ENCODE peak calls at places on chromosomes 2 and 18, in six cellular contexts. A is mesenchymal stem cell, Y is IMR-90, O is neuronal stem cell, T is trophoblast cell, X is H1. N is an unnamed sample.

GRCh38 chr2:48114256-48114655 is 208.0 kb upstream of the FBXO11 start:
- DNase-seq in A (peak; percentile 82), Y (peak; percentile 77), O (no peak), T (peak; percentile 93), X (no peak), N (no peak)

GRCh38 chr18:2848145-2848878 is 1.5 kb downstream of the EMILIN2 start:
- DNase-seq in A (peak; percentile 5), Y (no peak), O (peak; percentile 12), T (no peak), X (no peak), N (no peak)

GRCh38 chr2:202278036-202278760 is 12.6 kb downstream of the NOP58 start:
- DNase-seq in A (peak; percentile 77), Y (peak; percentile 66), O (no peak), T (peak; percentile 27), X (no peak), N (peak; percentile 63)

GRCh38 chr2:27537287-27537686 is 40.6 kb downstream of the GCKR start:
- DNase-seq in A (no peak), Y (no peak), O (no peak), T (no peak), X (no peak), N (no peak)

GRCh38 chr2:152436148-152436547 is 101.2 kb downstream of the FMNL2 start:
- DNase-seq in A (no peak), Y (no peak), O (no peak), T (no peak), X (no peak), N (no peak)

GRCh38 chr2:9975328-9975727 is 23.8 kb downstream of the GRHL1 start:
- DNase-seq in A (peak; percentile 48), Y (peak; percentile 83), O (no peak), T (no peak), X (no peak), N (no peak)

GRCh38 chr2:239792649-239793010 is 232.5 kb downstream of the NDUFA10 start:
- DNase-seq in A (no peak), Y (no peak), O (no peak), T (no peak), X (no peak), N (no peak)

GRCh38 chr18:2985628-2986027 is 27.3 kb downstream of the LPIN2 start:
- DNase-seq in A (peak; percentile 56), Y (peak; percentile 54), O (no peak), T (no peak), X (no peak), N (no peak)

GRCh38 chr18:10524507-10525425 is 1.1 kb upstream of the NAPG start:
- DNase-seq in A (peak; percentile 80), Y (peak; percentile 50), O (no peak), T (no peak), X (no peak), N (no peak)

GRCh38 chr18:50038448-50038847 is 156.5 kb downstream of the MYO5B start:
- DNase-seq in A (peak; percentile 49), Y (no peak), O (no peak), T (no peak), X (no peak), N (no peak)

GRCh38 chr2:24435391-24436316 is 55.4 kb upstream of the NCOA1 start:
- DNase-seq in A (peak; percentile 31), Y (peak; percentile 65), O (no peak), T (no peak), X (no peak), N (peak; percentile 75)

GRCh38 chr2:115165529-115166109 is 723.2 kb downstream of the DPP10 start:
- DNase-seq in A (peak; percentile 38), Y (peak; percentile 12), O (peak; percentile 14), T (peak; percentile 31), X (no peak), N (peak; percentile 57)

GRCh38 chr2:172693037-172693436 is 42.6 kb upstream of the RAPGEF4 start:
- DNase-seq in A (peak; percentile 98), Y (peak; percentile 99), O (no peak), T (peak; percentile 42), X (no peak), N (no peak)

GRCh38 chr18:46072959-46073358 is 899 bp upstream of the PSTPIP2 start:
- DNase-seq in A (no peak), Y (no peak), O (no peak), T (no peak), X (no peak), N (no peak)

GRCh38 chr2:1515986-1516797 is 102.9 kb downstream of the TPO start:
- DNase-seq in A (no peak), Y (no peak), O (no peak), T (no peak), X (no peak), N (no peak)

GRCh38 chr2:96702098-96702785 is 37.6 kb downstream of the LMAN2L start:
- DNase-seq in A (no peak), Y (no peak), O (no peak), T (no peak), X (no peak), N (no peak)

GRCh38 chr2:127661949-127662510 is 13.3 kb downstream of the LIMS2 start:
- DNase-seq in A (peak; percentile 38), Y (no peak), O (no peak), T (no peak), X (no peak), N (no peak)

GRCh38 chr2:129723277-129724020 is 256.0 kb upstream of the RAB6C start:
- DNase-seq in A (no peak), Y (no peak), O (no peak), T (peak; percentile 50), X (no peak), N (no peak)

GRCh38 chr2:30511122-30512083 is 64.4 kb downstream of the LCLAT1 start:
- DNase-seq in A (peak; percentile 80), Y (peak; percentile 60), O (no peak), T (no peak), X (no peak), N (peak; percentile 29)

GRCh38 chr2:215702116-215702905 is 266.4 kb upstream of the FN1 start:
- DNase-seq in A (peak; percentile 59), Y (no peak), O (no peak), T (no peak), X (no peak), N (no peak)

GRCh38 chr2:108377411-108377810 is 343 bp upstream of the SULT1C4 start:
- DNase-seq in A (peak; percentile 84), Y (peak; percentile 86), O (no peak), T (no peak), X (no peak), N (no peak)

GRCh38 chr2:108383146-108383830 is 5.5 kb downstream of the SULT1C4 start:
- DNase-seq in A (peak; percentile 22), Y (no peak), O (peak; percentile 9), T (no peak), X (no peak), N (peak; percentile 90)

GRCh38 chr2:108376774-108377173 is 980 bp upstream of the SULT1C4 start:
- DNase-seq in A (no peak), Y (no peak), O (no peak), T (no peak), X (no peak), N (no peak)

GRCh38 chr2:108382196-108382595 is 4.4 kb downstream of the SULT1C4 start:
- DNase-seq in A (no peak), Y (peak; percentile 45), O (no peak), T (no peak), X (no peak), N (peak; percentile 14)

DNA sequence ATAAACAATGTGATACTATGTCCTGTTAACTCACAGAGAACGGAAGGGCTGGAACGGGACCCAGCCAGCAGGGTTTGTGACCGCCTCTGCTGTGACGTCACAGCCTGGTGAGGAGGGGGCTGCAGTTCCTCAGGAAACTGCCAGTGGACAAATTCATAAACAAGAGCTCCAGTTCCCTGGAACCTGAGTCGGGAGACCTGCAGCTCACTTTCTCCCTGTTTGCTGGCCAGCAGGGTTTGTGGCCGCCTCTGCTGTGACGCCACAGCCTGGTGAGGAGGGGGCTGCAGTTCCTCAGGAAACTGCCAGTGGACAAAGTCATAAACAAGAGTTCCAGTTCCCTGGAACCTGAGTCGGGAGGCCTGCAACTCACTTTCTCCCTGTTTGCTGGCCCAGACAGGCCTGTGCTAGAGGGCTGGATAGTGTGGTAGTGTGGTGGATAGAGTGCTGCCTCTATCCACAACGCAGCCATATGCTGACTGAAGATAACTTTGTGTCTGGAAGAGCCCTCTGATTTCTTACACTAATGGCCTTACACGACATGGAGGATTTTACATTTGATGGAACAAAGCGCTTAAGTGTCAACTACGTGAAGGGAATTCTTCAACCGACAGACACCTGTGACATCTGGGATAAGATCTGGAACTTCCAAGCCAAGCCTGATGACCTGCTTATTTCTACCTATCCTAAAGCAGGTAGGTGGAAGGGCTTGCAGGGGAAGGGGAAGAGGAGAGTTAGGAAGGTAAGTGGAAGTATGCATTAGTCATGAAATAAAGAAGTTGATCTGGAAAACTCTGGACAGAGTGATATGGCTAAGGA is at the start of gene SULT1C4:
- DNase-seq in A (peak; percentile 81), Y (peak; percentile 66), O (peak; percentile 64), T (no peak), X (no peak), N (peak; percentile 49)
- H3K4me3 ChIP-seq in A (peak within 1 kb of the TSS; percentile 51), Y (no peak within 1 kb of the TSS), O (peak within 1 kb of the TSS; percentile 45), T (no peak within 1 kb of the TSS), X (no peak within 1 kb of the TSS), N (no peak within 1 kb of the TSS)

DNA sequence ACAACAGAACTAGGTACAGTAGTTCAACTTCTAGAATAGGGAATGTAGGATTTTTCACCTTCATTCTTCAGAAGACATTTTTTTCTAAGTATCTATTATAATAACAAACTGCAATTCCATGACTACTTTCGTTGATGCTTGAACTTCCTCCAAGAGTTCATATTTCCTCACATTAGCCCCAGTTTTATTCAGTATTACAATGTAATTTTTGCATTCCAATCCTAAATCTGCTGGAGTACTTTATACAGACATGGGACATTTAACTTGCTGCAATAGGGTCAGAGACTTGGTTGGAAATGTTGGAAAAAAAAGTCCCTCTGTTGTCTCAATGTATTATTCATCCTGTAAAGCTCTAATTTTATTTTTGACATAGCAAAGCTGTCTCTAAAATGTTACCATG is 19.6 kb upstream of the FTCDNL1 start:
- DNase-seq in A (no peak), Y (peak; percentile 3), O (no peak), T (no peak), X (no peak), N (no peak)
- H3K9ac ChIP-seq in A (no peak overlapping the region), Y (no peak overlapping the region), O (no peak overlapping the region), T (no peak overlapping the region), X (no peak overlapping the region), N (no peak overlapping the region)

DNA sequence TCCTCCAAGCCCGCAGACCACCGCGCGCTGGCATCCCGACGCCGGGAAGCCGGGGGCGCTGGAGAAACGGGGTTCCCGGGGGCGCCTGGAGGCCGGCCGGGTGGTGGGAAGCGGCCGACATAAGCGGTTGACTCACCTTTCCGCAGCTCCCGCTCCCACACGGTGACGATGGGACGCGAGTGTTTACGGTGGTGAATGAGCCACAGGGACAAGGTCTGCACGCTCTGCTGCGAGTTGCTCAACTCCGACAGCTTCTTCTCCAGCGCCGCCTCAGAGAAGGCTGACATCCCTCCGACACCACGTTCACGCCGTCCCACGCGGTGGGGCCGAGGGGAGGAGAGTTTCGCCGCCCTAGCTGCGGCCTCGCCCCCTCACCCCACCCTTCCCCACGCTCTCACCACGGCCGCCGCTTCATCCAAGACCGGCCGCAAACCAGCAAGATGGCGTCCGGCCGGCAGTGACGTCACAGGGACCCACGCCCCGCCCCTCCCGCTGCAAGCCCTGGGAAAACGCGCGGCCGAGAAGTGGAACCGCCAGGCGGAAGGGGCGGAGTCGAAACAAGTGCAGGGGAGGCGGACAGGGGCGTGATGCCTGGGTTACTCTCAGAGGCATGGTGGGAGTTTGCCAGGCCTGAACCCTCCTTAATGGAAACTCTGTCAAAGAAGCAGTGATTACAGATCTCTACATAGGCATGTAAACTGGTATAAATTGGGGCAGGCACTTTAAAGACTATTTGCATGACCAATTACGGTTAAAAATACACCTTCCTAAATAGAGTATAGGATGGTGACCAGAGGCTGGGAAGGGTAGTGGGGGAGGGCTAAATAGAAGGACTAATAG is at the start of gene RPRD1A:
- DNase-seq in A (peak; percentile 97), Y (peak; percentile 95), O (peak; percentile 90), T (peak; percentile 95), X (peak; percentile 75), N (peak; percentile 96)
- H2BK5ac ChIP-seq in A (no peak within 1 kb of the TSS), Y (peak within 1 kb of the TSS; percentile 83), O (peak within 1 kb of the TSS; percentile 83), T (peak within 1 kb of the TSS; percentile 78), X (peak within 1 kb of the TSS; percentile 98), N (no peak within 1 kb of the TSS)

GRCh38 chr2:68764041-68764780 is 29.6 kb downstream of the ARHGAP25 start:
- DNase-seq in A (peak; percentile 52), Y (peak; percentile 41), O (no peak), T (no peak), X (no peak), N (no peak)
- H3K4me3 ChIP-seq in A (no peak overlapping the region), Y (no peak overlapping the region), O (no peak overlapping the region), T (no peak overlapping the region), X (no peak overlapping the region), N (no peak overlapping the region)